ENCODE peak calls at places on chromosomes 1 and 21, in four cellular contexts. V is transverse colon, P is cardiac muscle cell, S is mucosa of descending colon. C is an unnamed sample.

GRCh38 chr1:53617382-53618217 is 121.4 kb downstream of the GLIS1 start:
- DNase-seq in P (no peak), V (no peak), S (no peak), C (no peak)

GRCh38 chr21:38760017-38760761 is 45.5 kb upstream of the ETS2 start:
- DNase-seq in V (no peak), P (peak; percentile 86), S (no peak), C (no peak)

GRCh38 chr1:59079434-59080135 is 217.3 kb upstream of the FGGY start:
- DNase-seq in V (no peak), P (peak; percentile 38), S (no peak), C (no peak)

GRCh38 chr21:44737706-44738354 is 26.5 kb upstream of the TSPEAR start:
- DNase-seq in S (no peak), V (no peak), P (peak; percentile 33), C (no peak)

GRCh38 chr1:101147381-101147780 is 89.4 kb upstream of the S1PR1 start:
- DNase-seq in P (no peak), V (no peak), S (no peak), C (no peak)

GRCh38 chr1:154568165-154568815 is 712 bp downstream of the CHRNB2 start:
- DNase-seq in P (no peak), V (no peak), S (no peak), C (no peak)

GRCh38 chr1:11334261-11334804 is 61.3 kb downstream of the UBIAD1 start:
- DNase-seq in S (no peak), V (no peak), P (no peak), C (no peak)

GRCh38 chr1:87869563-87869962 is 540.9 kb downstream of the LMO4 start:
- DNase-seq in S (no peak), P (peak; percentile 71), V (no peak), C (no peak)

GRCh38 chr1:150836129-150836773 is 28.2 kb upstream of the CTSK start:
- DNase-seq in V (no peak), P (peak; percentile 35), S (no peak), C (no peak)

GRCh38 chr1:172699111-172699510 is 40.2 kb downstream of the FASLG start:
- DNase-seq in V (peak; percentile 32), S (peak; percentile 47), P (peak; percentile 66), C (no peak)

GRCh38 chr1:107326823-107327445 is 186.1 kb downstream of the NTNG1 start:
- DNase-seq in V (no peak), S (no peak), P (no peak), C (no peak)

GRCh38 chr21:29939859-29940245 is at the start of gene GRIK1:
- DNase-seq in V (no peak), S (no peak), P (no peak), C (no peak)

GRCh38 chr1:41742219-41742618 is 176.5 kb downstream of the HIVEP3 start:
- DNase-seq in P (peak; percentile 51), S (no peak), V (no peak), C (no peak)

GRCh38 chr1:99737016-99737415 is 29.4 kb downstream of the FRRS1 start:
- DNase-seq in V (peak; percentile 26), P (peak; percentile 79), S (no peak), C (no peak)

GRCh38 chr21:46404306-46404705 is 54.4 kb upstream of the DIP2A start:
- DNase-seq in P (no peak), S (peak; percentile 7), V (no peak), C (peak; percentile 24)

GRCh38 chr1:111082421-111083192 is 57.3 kb downstream of the DRAM2 start:
- DNase-seq in P (peak; percentile 44), V (no peak), S (no peak), C (no peak)

GRCh38 chr21:35743571-35743970 is 316.8 kb downstream of the SETD4 start:
- DNase-seq in S (no peak), V (no peak), P (peak; percentile 6), C (no peak)

GRCh38 chr1:233730809-233731208 is 116.9 kb downstream of the KCNK1 start:
- DNase-seq in S (no peak), V (no peak), P (no peak), C (no peak)

GRCh38 chr1:198893763-198894444 is 255.1 kb downstream of the PTPRC start:
- DNase-seq in S (no peak), V (no peak), P (no peak), C (no peak)

GRCh38 chr1:37944091-37944763 is 2.6 kb downstream of the INPP5B start:
- DNase-seq in V (no peak), P (no peak), S (no peak), C (peak; percentile 2)

GRCh38 chr1:26373281-26373680 is 731 bp upstream of the ZNF683 start:
- DNase-seq in S (no peak), P (no peak), V (no peak), C (no peak)

GRCh38 chr1:216598448-216598847 is 124.8 kb downstream of the ESRRG start:
- DNase-seq in S (no peak), P (no peak), V (no peak), C (no peak)

DNA sequence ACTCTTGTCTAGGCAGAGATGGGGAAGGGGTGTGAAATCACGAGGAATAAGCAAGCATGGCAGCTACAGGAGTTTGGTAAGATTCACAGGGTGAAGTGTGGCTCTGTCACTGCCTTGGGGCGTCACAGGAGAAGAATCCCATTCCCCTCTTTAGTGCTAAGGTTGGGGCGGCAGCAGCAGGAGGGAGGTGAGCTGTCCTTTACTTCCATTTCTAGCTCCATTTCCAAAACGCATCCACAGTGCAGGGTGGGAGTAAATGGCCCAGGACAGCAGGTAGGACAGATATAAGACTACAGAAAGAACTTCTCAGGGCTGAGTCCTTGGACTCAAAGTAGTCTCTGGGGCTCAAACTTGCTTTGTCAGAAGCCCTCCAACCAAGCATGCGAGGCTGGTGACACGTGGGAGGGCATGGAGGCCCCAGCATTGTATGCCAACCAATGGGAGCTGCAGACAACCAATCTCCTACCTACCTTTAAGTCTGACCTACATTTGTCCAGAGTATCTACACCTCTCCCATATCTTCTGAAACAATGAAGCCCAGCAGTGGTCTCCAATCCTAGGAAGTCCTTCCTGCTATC is 8.5 kb downstream of the MEF2D start:
- DNase-seq in V (no peak), S (peak; percentile 14), P (no peak), C (no peak)
- H3K4me3 ChIP-seq in V (no peak overlapping the region), S (no peak overlapping the region), P (no peak overlapping the region), C (no peak overlapping the region)

DNA sequence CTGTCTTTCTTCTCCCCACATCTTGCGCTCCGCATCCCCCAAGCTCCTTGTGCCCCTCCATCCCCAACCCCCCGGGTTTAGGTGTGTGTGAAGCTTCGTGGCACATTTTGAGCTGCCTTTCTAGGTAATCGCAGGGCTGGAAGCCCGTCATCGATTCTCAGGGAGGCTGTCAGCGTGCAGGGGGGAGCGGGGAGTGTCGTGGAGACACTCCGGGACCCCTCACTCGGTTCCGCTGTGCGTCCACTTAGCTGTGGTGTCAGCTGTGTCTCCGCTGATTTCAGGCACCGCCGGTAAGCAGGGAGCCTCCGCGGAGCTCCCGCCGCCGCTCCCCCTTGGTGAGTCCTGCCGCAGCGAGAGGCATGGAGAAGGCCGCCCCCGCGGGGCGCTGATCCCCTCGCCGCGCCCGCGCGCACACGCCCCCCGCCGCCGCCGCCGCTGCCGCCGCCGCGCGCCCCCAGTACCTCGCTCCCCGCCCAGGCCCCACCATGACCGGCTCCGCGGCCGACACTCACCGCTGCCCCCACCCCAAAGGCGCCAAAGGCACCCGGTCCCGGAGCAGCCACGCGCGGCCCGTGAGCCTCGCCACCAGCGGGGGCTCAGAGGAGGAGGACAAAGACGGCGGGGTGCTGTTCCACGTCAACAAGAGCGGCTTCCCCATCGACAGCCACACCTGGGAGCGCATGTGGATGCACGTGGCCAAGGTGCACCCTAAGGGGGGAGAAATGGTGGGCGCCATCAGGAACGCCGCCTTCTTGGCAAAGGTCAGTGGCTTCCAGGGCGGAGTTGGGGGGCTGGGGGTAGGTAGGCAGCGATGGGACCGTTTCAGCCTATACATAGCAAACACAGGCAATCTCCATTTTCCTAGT is 950 bp downstream of the VASH2 start:
- DNase-seq in P (no peak), S (no peak), V (no peak), C (no peak)
- TF ChIP-seq CTCF in P (no peak), S (no peak), V (no peak), C (no peak)

DNA sequence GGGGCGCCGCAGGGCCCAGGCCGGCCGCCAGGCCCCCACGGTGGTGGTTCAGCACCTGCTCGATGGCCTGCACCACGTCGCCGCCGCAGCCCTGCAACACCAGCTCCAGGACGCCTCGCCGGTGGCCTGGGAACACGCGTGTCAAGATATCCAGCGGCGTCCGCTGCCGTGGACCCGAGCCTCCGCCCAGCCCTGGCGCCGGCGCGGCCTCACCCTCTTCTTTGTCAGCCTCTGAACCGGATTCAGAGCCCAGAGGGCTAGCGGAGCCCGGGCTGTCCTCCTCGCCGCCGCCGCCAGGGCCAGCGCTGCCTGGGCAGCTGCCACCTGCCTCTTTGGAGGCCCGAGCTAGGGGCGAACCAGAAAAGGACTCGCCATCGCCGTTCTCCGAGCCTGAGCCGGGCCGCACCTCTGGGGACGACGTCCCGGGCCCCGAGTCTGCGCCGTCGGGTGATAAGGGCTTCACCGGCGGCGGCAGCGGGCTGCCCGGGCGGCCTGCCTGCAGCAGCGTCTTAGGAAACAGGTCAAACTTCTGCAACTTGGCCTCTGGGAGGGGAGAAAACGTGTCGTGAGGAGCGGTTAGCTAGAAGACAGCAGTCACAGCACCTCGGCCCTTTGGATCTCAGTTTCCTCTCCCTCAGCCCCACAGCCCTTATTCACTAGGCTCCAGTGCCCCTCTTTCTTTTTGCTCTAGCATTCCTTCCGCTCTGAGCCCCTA is 3.9 kb downstream of the DMRTA2 start:
- DNase-seq in P (no peak), S (no peak), V (no peak), C (no peak)
- H3K4me3 ChIP-seq in P (peak overlapping the region; percentile 8), S (no peak overlapping the region), V (no peak overlapping the region), C (no peak overlapping the region)

DNA sequence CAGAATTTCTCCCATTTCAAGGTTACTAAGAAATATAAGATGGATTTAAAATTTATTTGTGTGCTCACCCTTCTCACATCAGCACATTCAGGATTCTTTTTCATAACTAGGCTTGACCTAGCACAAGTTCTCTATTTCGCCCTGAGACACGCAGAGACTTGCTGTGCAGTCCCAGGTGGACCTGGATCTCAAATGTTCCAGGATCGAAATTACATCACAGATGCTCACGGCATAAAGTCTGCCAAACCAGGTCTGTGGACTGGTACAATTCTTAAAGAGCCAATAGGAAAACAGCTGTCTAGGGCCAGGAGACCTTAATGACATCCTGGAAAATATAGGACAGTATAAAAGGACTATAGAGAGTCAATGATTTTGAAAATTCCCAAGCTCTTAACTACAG is 2.2 kb downstream of the PGBD5 start:
- DNase-seq in V (no peak), S (no peak), P (no peak), C (no peak)
- TF ChIP-seq CTCF in V (no peak), S (no peak), P (no peak), C (no peak)

GRCh38 chr1:228933753-228934152 is 198.5 kb downstream of the RHOU start:
- DNase-seq in V (no peak), P (no peak), S (no peak), C (no peak)
- H3K4me3 ChIP-seq in V (no peak overlapping the region), P (no peak overlapping the region), S (no peak overlapping the region), C (no peak overlapping the region)

DNA sequence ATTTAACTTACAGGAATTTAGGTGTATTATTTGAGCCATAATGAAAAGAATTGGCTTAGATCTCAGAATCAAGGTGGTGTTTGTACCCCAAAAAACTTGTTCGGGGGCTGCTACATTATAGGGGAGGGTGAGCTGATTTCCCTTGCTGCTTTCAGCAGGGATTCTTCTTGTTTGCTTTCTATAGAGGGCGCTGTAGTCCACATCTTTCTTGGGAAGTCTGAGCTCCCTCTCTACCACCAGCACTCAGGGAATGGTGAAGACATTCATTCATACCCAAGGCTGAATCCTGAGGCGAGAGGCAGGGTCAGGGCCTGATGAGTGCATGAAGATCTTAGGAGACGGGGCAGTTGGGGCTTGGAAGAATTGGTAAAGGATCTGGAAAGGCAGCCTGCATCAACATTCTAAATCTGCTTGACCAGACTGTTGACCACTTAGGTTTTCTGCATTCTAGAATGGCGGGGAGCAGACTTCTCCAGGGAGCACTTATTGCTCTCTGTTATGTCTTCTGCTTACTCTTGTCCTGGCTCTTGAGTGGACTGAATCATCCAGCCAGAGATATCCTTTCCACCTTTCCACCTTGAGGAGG is 18.9 kb downstream of the SPATA46 start:
- DNase-seq in S (no peak), V (no peak), P (peak; percentile 71), C (no peak)
- TF ChIP-seq CTCF in S (peak; percentile 14), V (peak; percentile 51), P (peak; percentile 68), C (peak; percentile 55)